ENCODE peak calls at places on chromosomes 16 and 17, in four cellular contexts. N, C, G and T are unnamed samples.
A peak's percentile ranks its signal among the peaks of the same experiment; 100 is the strongest.

GRCh38 chr16:23058576-23058975 is 90.7 kb downstream of the USP31 start:
- DNase-seq in G (no peak), N (no peak), C (no peak), T (no peak)

GRCh38 chr16:20904507-20905079 is 4.0 kb downstream of the LYRM1 start:
- DNase-seq in N (peak; percentile 85), C (no peak), G (no peak), T (peak; percentile 21)

GRCh38 chr17:7356779-7357178 is 1.8 kb downstream of the TMEM95 start:
- DNase-seq in C (no peak), G (peak; percentile 13), N (no peak), T (no peak)

GRCh38 chr17:45428954-45429337 is 3.7 kb downstream of the ARHGAP27 start:
- DNase-seq in C (no peak), N (no peak), G (no peak), T (no peak)

GRCh38 chr17:67575325-67575724 is 142.4 kb upstream of the NOL11 start:
- DNase-seq in C (no peak), G (peak; percentile 22), N (no peak), T (peak; percentile 20)

GRCh38 chr16:70736454-70737376 is 50.9 kb upstream of the MTSS2 start:
- DNase-seq in N (no peak), C (no peak), G (no peak), T (no peak)

GRCh38 chr17:44223574-44224046 is 4.1 kb upstream of the UBTF start:
- DNase-seq in C (no peak), N (no peak), G (peak; percentile 62), T (no peak)

GRCh38 chr16:83809092-83809491 is 1.3 kb downstream of the HSBP1 start:
- DNase-seq in G (no peak), N (no peak), C (no peak), T (no peak)

GRCh38 chr17:31558748-31559646 is 167.5 kb downstream of the RAB11FIP4 start:
- DNase-seq in N (peak; percentile 42), C (peak; percentile 92), G (peak; percentile 81), T (peak; percentile 68)

GRCh38 chr16:64962786-64963185 is 159.1 kb downstream of the CDH11 start:
- DNase-seq in G (no peak), C (no peak), N (no peak), T (no peak)

GRCh38 chr17:79180358-79181005 is 105.9 kb downstream of the ENGASE start:
- DNase-seq in N (no peak), G (no peak), C (no peak), T (no peak)

GRCh38 chr16:17773698-17774101 is 302.9 kb upstream of the XYLT1 start:
- DNase-seq in N (no peak), C (no peak), G (no peak), T (peak; percentile 61)

GRCh38 chr17:35537569-35538209 is at the start of gene SLFN12L:
- DNase-seq in G (no peak), N (no peak), C (no peak), T (no peak)

DNA sequence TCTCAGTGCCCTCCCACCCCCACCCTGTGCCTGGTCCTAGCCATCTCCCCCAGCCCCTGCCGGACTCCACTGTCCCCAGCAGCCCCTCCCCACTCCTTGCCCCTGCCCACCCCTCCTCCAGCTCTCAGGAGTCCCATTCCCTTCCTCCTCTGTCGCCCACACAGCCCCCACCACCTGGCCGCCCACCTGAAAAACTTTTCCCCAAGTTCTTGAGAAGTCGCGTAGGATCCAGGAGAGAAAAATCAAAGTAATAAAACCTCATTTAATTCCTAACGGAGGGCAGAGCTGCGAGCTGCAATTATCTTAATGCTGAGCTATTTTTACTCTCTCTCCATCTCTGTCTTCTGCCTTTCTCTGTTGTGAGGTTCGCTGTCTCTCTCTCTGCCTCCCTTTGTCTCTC is 2.4 kb upstream of the PPP1R1B start:
- DNase-seq in N (no peak), G (no peak), C (no peak), T (no peak)
- H3K4me1 ChIP-seq in N (peaks cover 21% of the 10 kb centered on the region), G (peaks cover 17% of the 10 kb centered on the region), C (no peaks in the 10 kb centered on the region), T (peaks cover 13% of the 10 kb centered on the region)

DNA sequence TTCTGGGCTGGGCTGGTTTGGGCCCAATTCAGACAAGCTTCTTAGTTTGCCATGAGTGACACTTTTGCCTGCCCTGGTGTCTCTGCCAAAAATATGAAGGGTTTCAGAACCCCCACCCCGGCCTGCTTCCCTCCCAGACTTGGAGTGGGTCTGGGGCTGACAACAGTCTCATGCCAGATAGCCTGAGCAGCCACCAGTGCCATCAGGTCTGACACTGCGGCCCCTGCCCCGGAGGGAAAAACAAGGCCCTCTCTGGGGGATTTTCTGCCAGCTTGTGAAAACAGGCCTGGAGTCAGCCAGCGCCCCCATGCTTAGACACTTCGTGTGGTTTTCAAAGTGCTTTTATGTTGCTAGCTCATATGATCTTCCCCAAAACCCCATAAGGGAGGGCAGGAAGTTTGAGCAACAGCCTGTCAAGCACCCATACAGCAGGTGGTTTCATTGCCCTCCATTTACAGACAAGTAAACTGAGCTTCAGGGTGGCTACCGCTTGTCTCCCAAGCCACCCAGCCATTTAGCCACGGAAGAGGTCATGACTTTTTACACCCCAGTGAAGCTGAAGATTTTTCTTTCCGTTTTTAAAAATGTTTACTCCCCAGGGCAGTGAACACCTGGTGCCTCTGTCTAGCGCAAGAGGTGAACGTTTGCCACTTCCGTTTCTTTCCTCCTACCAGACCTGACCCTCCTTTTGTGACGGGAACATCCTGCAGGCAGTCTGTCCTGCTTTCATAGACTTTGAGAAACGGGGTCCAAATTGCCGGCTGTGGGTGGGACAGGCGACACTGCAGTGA is 300.6 kb downstream of the SEC14L1 start:
- DNase-seq in N (no peak), C (no peak), G (peak; percentile 57), T (no peak)
- TF ChIP-seq POLR2AphosphoS5 in N (no peak), C (no peak), G (peak; percentile 44), T (no peak)

GRCh38 chr17:27495460-27495859 is 39.2 kb downstream of the KSR1 start:
- DNase-seq in G (no peak), C (no peak), N (no peak), T (no peak)
- H3K4me1 ChIP-seq in G (peaks cover 16% of the 10 kb centered on the region), C (no peaks in the 10 kb centered on the region), N (peaks cover 48% of the 10 kb centered on the region), T (peaks cover 4% of the 10 kb centered on the region)

GRCh38 chr16:2530629-2531318 is 434 bp downstream of the CEMP1 start:
- DNase-seq in C (no peak), N (no peak), G (no peak), T (no peak)
- TF ChIP-seq POLR2AphosphoS5 in C (no peak), N (no peak), G (no peak), T (no peak)

GRCh38 chr17:50708050-50709000 is 611 bp upstream of the ANKRD40 start:
- DNase-seq in N (no peak), G (no peak), C (no peak), T (no peak)
- H3K4me1 ChIP-seq in N (peaks cover 43% of the 10 kb centered on the region), G (peaks cover 21% of the 10 kb centered on the region), C (no peaks in the 10 kb centered on the region), T (peaks cover 10% of the 10 kb centered on the region)

GRCh38 chr16:67167588-67167987 is 2.8 kb upstream of the NOL3 start:
- DNase-seq in G (peak; percentile 6), N (no peak), C (no peak), T (no peak)

GRCh38 chr16:67170948-67171649 is 761 bp downstream of the NOL3 start:
- DNase-seq in C (no peak), N (no peak), G (no peak), T (no peak)

GRCh38 chr16:67169642-67170167 is 633 bp upstream of the NOL3 start:
- DNase-seq in G (peak; percentile 38), C (no peak), N (no peak), T (no peak)

GRCh38 chr16:67169011-67169451 is 1.3 kb upstream of the NOL3 start:
- DNase-seq in G (no peak), C (no peak), N (no peak), T (no peak)

GRCh38 chr16:67170168-67170947 is at the start of gene NOL3:
- DNase-seq in C (peak; percentile 94), N (no peak), G (peak; percentile 88), T (peak; percentile 87)
- TF ChIP-seq POLR2AphosphoS5 in C (peak; percentile 73), N (peak; percentile 60), G (peak; percentile 61), T (no peak)

GRCh38 chr17:47848198-47848513 is 2.8 kb downstream of the SP6 start:
- DNase-seq in C (no peak), N (no peak), G (no peak), T (no peak)
- H3K4me1 ChIP-seq in C (no peaks in the 10 kb centered on the region), N (peaks cover 45% of the 10 kb centered on the region), G (peaks cover 7% of the 10 kb centered on the region), T (peaks cover 4% of the 10 kb centered on the region)

GRCh38 chr17:2067048-2067452 is 12.1 kb downstream of the HIC1 start:
- DNase-seq in N (no peak), G (no peak), C (no peak), T (no peak)

GRCh38 chr17:2063306-2064146 is 8.6 kb downstream of the HIC1 start:
- DNase-seq in G (peak; percentile 39), N (no peak), C (peak; percentile 82), T (no peak)

GRCh38 chr17:2064147-2064489 is 9.2 kb downstream of the HIC1 start:
- DNase-seq in C (no peak), N (no peak), G (no peak), T (no peak)

GRCh38 chr17:2064511-2064910 is 9.6 kb downstream of the HIC1 start:
- DNase-seq in G (peak; percentile 36), C (no peak), N (no peak), T (no peak)

DNA sequence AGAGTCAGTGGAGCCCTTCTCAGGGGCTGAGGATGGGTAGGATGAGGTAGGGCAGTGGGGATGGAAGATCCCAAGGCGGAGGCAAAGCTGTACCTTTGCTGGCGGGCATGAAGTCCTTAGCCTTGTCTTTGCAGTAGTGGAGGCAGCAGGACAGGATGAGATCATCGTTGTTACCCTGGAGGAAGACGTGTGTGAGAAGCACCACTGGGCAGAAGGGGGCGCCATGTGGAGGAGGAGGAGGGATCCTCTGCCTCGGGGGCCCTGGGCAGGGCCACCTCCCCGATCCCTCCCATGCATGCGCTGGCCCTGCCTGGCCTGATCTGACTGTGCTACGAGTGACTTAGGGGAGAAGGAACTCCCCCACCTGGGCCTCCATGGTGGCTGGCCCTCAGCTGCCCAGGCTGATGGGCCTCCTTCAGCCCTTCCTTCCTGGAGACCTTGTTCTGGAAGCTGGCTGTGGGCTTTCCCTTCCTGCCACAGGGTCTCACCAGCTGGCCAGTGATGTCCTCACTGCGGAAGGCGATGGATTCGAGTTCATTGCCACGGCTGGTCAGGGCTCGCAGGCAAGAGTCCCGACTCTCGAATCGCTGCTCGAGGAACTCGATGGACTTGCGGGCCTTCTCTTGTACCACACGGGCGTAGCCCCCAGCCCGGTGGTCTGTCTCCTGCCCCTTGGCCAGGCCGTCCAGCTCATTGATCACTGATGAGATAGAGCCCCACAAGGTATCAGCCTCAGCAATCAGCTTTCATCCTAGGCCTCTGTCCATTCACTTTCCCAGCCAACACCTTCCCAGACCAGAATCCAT is 10.3 kb downstream of the HIC1 start:
- DNase-seq in N (no peak), C (no peak), G (peak; percentile 46), T (no peak)
- TF ChIP-seq POLR2AphosphoS5 in N (no peak), C (no peak), G (no peak), T (no peak)

DNA sequence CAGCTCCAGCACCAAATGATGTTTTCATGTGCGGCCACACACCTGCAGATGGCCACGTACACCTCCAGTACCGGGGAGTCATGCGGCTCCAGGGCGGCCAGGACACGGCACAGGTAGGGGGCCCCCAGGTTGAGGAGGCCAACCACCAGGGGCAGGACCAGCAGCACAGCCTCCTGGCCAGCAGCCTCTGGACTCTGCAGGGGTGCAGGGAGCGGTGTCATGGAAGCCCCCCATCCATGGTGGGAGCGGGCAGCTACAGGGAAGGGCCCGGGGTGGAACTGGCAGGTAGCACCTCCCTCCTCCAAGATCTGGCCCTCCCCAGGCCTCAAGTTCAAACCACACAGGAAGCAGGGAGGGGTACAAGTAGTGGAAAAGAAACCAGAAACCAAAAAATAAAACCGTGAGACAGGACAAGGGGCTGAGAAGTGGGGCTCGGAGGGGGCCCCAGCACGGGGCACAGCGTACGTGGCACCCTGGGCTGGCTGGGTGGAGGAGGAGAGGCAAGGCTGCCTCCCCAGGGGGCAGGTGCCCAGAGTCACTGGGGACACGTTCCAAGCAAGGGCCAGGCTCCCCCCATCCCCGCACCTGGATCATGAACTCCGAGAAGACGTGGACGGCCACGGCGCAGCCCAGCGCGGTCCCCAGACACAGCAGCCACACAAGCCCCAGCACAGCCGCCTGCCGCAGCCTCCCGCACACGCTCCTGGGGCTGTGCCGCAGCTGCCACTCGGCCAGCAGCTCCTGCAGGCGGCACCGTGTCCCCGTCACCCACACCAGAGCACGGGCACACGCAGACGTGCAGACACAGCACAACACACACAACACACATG is 7.4 kb downstream of the TMC6 start:
- DNase-seq in G (peak; percentile 60), N (no peak), C (no peak), T (no peak)
- H3K4me1 ChIP-seq in G (peaks cover 4% of the 10 kb centered on the region), N (no peaks in the 10 kb centered on the region), C (no peaks in the 10 kb centered on the region), T (peaks cover 7% of the 10 kb centered on the region)